ENCODE peak calls at places on chromosomes 1 and 21, in five cellular contexts. F, U, A, R and V are unnamed samples.

GRCh38 chr1:18956189-18957135 is at the start of gene IFFO2:
- DNase-seq in F (peak; percentile 95), U (peak; percentile 94), A (peak; percentile 88), R (peak; percentile 92), V (peak; percentile 92)

GRCh38 chr1:105427543-105427942 is 1628.9 kb upstream of the PRMT6 start:
- DNase-seq in F (no peak), U (peak; percentile 0), A (peak; percentile 2), R (peak; percentile 2), V (no peak)

GRCh38 chr1:174428033-174428432 is 19.7 kb upstream of the GPR52 start:
- DNase-seq in F (no peak), U (peak; percentile 59), A (no peak), R (no peak), V (peak; percentile 24)

GRCh38 chr1:56123421-56123820 is 455.9 kb downstream of the PLPP3 start:
- DNase-seq in F (no peak), U (no peak), A (peak; percentile 90), R (peak; percentile 36), V (peak; percentile 76)

GRCh38 chr1:65687435-65688214 is 105.1 kb upstream of the PDE4B start:
- DNase-seq in F (peak; percentile 92), U (peak; percentile 67), A (peak; percentile 70), R (peak; percentile 59), V (peak; percentile 78)

GRCh38 chr1:220527279-220528048 is 472 bp upstream of the MARK1 start:
- DNase-seq in F (peak; percentile 52), U (peak; percentile 32), A (no peak), R (peak; percentile 30), V (peak; percentile 6)

GRCh38 chr1:109630881-109631512 is 11.4 kb downstream of the AMPD2 start:
- DNase-seq in F (no peak), U (no peak), A (no peak), R (no peak), V (no peak)

GRCh38 chr1:11752359-11753208 is 9.4 kb upstream of the C1orf167 start:
- DNase-seq in F (no peak), U (no peak), A (no peak), R (no peak), V (no peak)

GRCh38 chr1:66273674-66274073 is 260.3 kb upstream of the SGIP1 start:
- DNase-seq in F (no peak), U (no peak), A (no peak), R (no peak), V (peak; percentile 44)

GRCh38 chr1:65238010-65238409 is 71.3 kb upstream of the DNAJC6 start:
- DNase-seq in F (no peak), U (no peak), A (no peak), R (no peak), V (no peak)

GRCh38 chr1:177246710-177247588 is 76.2 kb downstream of the BRINP2 start:
- DNase-seq in F (no peak), U (no peak), A (peak; percentile 77), R (peak; percentile 8), V (peak; percentile 37)

GRCh38 chr21:39542736-39543135 is 70.0 kb upstream of the B3GALT5 start:
- DNase-seq in F (no peak), U (no peak), A (no peak), R (no peak), V (no peak)

GRCh38 chr1:65459397-65459768 is 38.9 kb downstream of the LEPR start:
- DNase-seq in F (no peak), U (peak; percentile 54), A (peak; percentile 54), R (peak; percentile 39), V (peak; percentile 70)

GRCh38 chr1:241627453-241628329 is 12.5 kb downstream of the CHML start:
- DNase-seq in F (no peak), U (peak; percentile 88), A (peak; percentile 86), R (peak; percentile 87), V (peak; percentile 92)

GRCh38 chr1:151616505-151616849 is 4.6 kb downstream of the SNX27 start:
- DNase-seq in F (no peak), U (peak; percentile 61), A (peak; percentile 44), R (no peak), V (no peak)

GRCh38 chr1:14366361-14367018 is 232.0 kb upstream of the KAZN start:
- DNase-seq in F (no peak), U (no peak), A (peak; percentile 49), R (peak; percentile 35), V (no peak)

GRCh38 chr1:39250460-39251240 is 46.2 kb downstream of the MACF1 start:
- DNase-seq in F (no peak), U (peak; percentile 57), A (peak; percentile 72), R (peak; percentile 37), V (peak; percentile 72)

GRCh38 chr1:243421784-243422183 is 165.9 kb downstream of the SDCCAG8 start:
- DNase-seq in F (no peak), U (peak; percentile 77), A (peak; percentile 71), R (peak; percentile 89), V (peak; percentile 71)

GRCh38 chr1:26418865-26419349 is 8.3 kb downstream of the LIN28A start:
- DNase-seq in F (no peak), U (no peak), A (no peak), R (no peak), V (no peak)

GRCh38 chr1:147605591-147605990 is 64.3 kb downstream of the BCL9 start:
- DNase-seq in F (no peak), U (no peak), A (no peak), R (peak; percentile 46), V (no peak)

GRCh38 chr21:45868488-45868887 is 113.1 kb upstream of the COL6A1 start:
- DNase-seq in F (no peak), U (no peak), A (no peak), R (no peak), V (no peak)

GRCh38 chr1:11434506-11434905 is 44.4 kb upstream of the DISP3 start:
- DNase-seq in F (no peak), U (no peak), A (no peak), R (no peak), V (no peak)

GRCh38 chr1:67987046-67987799 is 63.2 kb downstream of the DIRAS3 start:
- DNase-seq in F (no peak), U (peak; percentile 71), A (peak; percentile 99), R (peak; percentile 93), V (peak; percentile 95)

GRCh38 chr1:172855841-172856382 is 194.8 kb downstream of the TNFSF18 start:
- DNase-seq in F (no peak), U (no peak), A (no peak), R (no peak), V (no peak)

GRCh38 chr1:110594466-110595076 is 11.6 kb downstream of the KCNA2 start:
- DNase-seq in F (peak; percentile 39), U (no peak), A (no peak), R (no peak), V (no peak)

GRCh38 chr1:220905650-220906560 is 26.7 kb downstream of the HLX start:
- DNase-seq in F (no peak), U (no peak), A (no peak), R (no peak), V (no peak)

GRCh38 chr1:16716691-16717173 is 23.6 kb upstream of the RNU1-4 start:
- DNase-seq in F (no peak), U (peak; percentile 20), A (no peak), R (no peak), V (no peak)

GRCh38 chr1:36095760-36096405 is 7.2 kb downstream of the ADPRS start:
- DNase-seq in F (no peak), U (no peak), A (peak; percentile 26), R (no peak), V (peak; percentile 30)

GRCh38 chr1:175612286-175612685 is 131.1 kb downstream of the TNR start:
- DNase-seq in F (no peak), U (no peak), A (no peak), R (no peak), V (no peak)

GRCh38 chr1:108082006-108082405 is 117.0 kb upstream of the VAV3 start:
- DNase-seq in F (no peak), U (no peak), A (peak; percentile 15), R (no peak), V (no peak)

GRCh38 chr1:25562101-25562927 is 18.9 kb downstream of the LDLRAP1 start:
- DNase-seq in F (no peak), U (peak; percentile 36), A (no peak), R (no peak), V (no peak)

GRCh38 chr1:167367705-167368104 is 147.0 kb downstream of the POU2F1 start:
- DNase-seq in F (no peak), U (no peak), A (no peak), R (no peak), V (no peak)

GRCh38 chr1:54331091-54331772 is 75.0 kb downstream of the SSBP3 start:
- DNase-seq in F (no peak), U (no peak), A (peak; percentile 57), R (no peak), V (no peak)

GRCh38 chr1:94599090-94599813 is 57.7 kb upstream of the F3 start:
- DNase-seq in F (peak; percentile 36), U (peak; percentile 74), A (peak; percentile 50), R (no peak), V (no peak)

GRCh38 chr21:33924079-33924765 is 8.6 kb upstream of the ATP5PO start:
- DNase-seq in F (peak; percentile 89), U (peak; percentile 79), A (peak; percentile 76), R (peak; percentile 76), V (peak; percentile 87)

GRCh38 chr1:114218397-114219237 is 64.9 kb upstream of the SYT6 start:
- DNase-seq in F (no peak), U (no peak), A (peak; percentile 18), R (no peak), V (peak; percentile 6)
- H3K4me3 ChIP-seq in F (peak overlapping the region; percentile 37), U (no peak overlapping the region), A (no peak overlapping the region), R (no peak overlapping the region), V (no peak overlapping the region)

GRCh38 chr1:158521666-158522058 is 32.5 kb downstream of the OR6Y1 start:
- DNase-seq in F (no peak), U (no peak), A (no peak), R (no peak), V (no peak)

GRCh38 chr1:158527190-158527815 is 26.9 kb downstream of the OR6Y1 start:
- DNase-seq in F (no peak), U (peak; percentile 36), A (peak; percentile 48), R (no peak), V (peak; percentile 32)
- TF ChIP-seq CTCF in F (peak; percentile 39), U (peak; percentile 64), A (peak; percentile 64), R (peak; percentile 38), V (peak; percentile 47)

GRCh38 chr1:23776198-23776597 is 2.0 kb upstream of the PITHD1 start:
- DNase-seq in F (no peak), U (no peak), A (no peak), R (no peak), V (no peak)

GRCh38 chr1:23777979-23778814 is at the start of gene PITHD1:
- DNase-seq in F (peak; percentile 71), U (peak; percentile 86), A (peak; percentile 78), R (peak; percentile 83), V (peak; percentile 85)

GRCh38 chr1:23784846-23785245 is 6.1 kb upstream of the LYPLA2 start:
- DNase-seq in F (no peak), U (no peak), A (no peak), R (no peak), V (no peak)

GRCh38 chr1:23774174-23774880 is 3.9 kb upstream of the PITHD1 start:
- DNase-seq in F (no peak), U (no peak), A (no peak), R (no peak), V (no peak)

GRCh38 chr1:23779826-23780371 is 1.7 kb downstream of the PITHD1 start:
- DNase-seq in F (no peak), U (peak; percentile 65), A (peak; percentile 76), R (peak; percentile 59), V (peak; percentile 77)
- H3K4me3 ChIP-seq in F (no peak overlapping the region), U (no peak overlapping the region), A (peak overlapping the region; percentile 89), R (no peak overlapping the region), V (peak overlapping the region; percentile 87)

GRCh38 chr1:205588691-205589445 is 42.9 kb downstream of the ELK4 start:
- DNase-seq in F (peak; percentile 46), U (peak; percentile 36), A (peak; percentile 60), R (peak; percentile 58), V (peak; percentile 51)
- TF ChIP-seq CTCF in F (peak; percentile 48), U (peak; percentile 35), A (peak; percentile 64), R (peak; percentile 72), V (peak; percentile 64)

GRCh38 chr1:10181154-10181553 is 29.2 kb upstream of the KIF1B start:
- DNase-seq in F (no peak), U (no peak), A (peak; percentile 56), R (no peak), V (no peak)
- H3K4me3 ChIP-seq in F (no peak overlapping the region), U (no peak overlapping the region), A (no peak overlapping the region), R (no peak overlapping the region), V (no peak overlapping the region)